ENCODE peak calls at places on chromosomes 2 and 18, in four cellular contexts. S, M, H and W are unnamed samples.

GRCh38 chr2:54871457-54872103 is 148.1 kb downstream of the EML6 start:
- DNase-seq in S (no peak), M (no peak), H (peak; percentile 73), W (no peak)

GRCh38 chr2:162118166-162119031 is 33.6 kb downstream of the GCG start:
- DNase-seq in S (no peak), M (no peak), H (no peak), W (no peak)

GRCh38 chr2:170764880-170765261 is 5.3 kb upstream of the ERICH2 start:
- DNase-seq in S (no peak), M (no peak), H (no peak), W (no peak)

GRCh38 chr2:134137182-134137595 is 116.7 kb upstream of the MGAT5 start:
- DNase-seq in S (no peak), M (no peak), H (no peak), W (no peak)

GRCh38 chr2:241140445-241140840 is 8.8 kb downstream of the PASK start:
- DNase-seq in S (no peak), M (no peak), H (no peak), W (no peak)

GRCh38 chr2:109609352-109610024 is 4.3 kb downstream of the SEPTIN10 start:
- DNase-seq in S (no peak), M (no peak), H (no peak), W (no peak)

GRCh38 chr2:109197491-109198480 is 68.8 kb downstream of the SH3RF3 start:
- DNase-seq in S (no peak), M (no peak), H (no peak), W (no peak)

GRCh38 chr2:74391209-74391579 is 11.1 kb upstream of the DCTN1 start:
- DNase-seq in S (no peak), M (peak; percentile 52), H (no peak), W (peak; percentile 49)

GRCh38 chr2:13542061-13542460 is 825.3 kb downstream of the TRIB2 start:
- DNase-seq in S (no peak), M (no peak), H (no peak), W (no peak)

GRCh38 chr2:241061275-241061674 is 40.8 kb downstream of the MTERF4 start:
- DNase-seq in S (no peak), M (no peak), H (no peak), W (no peak)

GRCh38 chr2:207337234-207338219 is 171.8 kb upstream of the KLF7 start:
- DNase-seq in S (no peak), M (peak; percentile 21), H (no peak), W (peak; percentile 18)

GRCh38 chr18:26159353-26159752 is 25.7 kb downstream of the PSMA8 start:
- DNase-seq in S (no peak), M (no peak), H (no peak), W (peak; percentile 4)

GRCh38 chr2:45992021-45992745 is 305.0 kb upstream of the EPAS1 start:
- DNase-seq in S (peak; percentile 27), M (no peak), H (peak; percentile 95), W (peak; percentile 88)

GRCh38 chr2:95264626-95265025 is 9.6 kb upstream of the PROM2 start:
- DNase-seq in S (no peak), M (no peak), H (no peak), W (no peak)

GRCh38 chr2:141741652-141742051 is 389.2 kb downstream of the LRP1B start:
- DNase-seq in S (no peak), M (no peak), H (no peak), W (no peak)

GRCh38 chr2:69214898-69215297 is 172.1 kb downstream of the GFPT1 start:
- DNase-seq in S (no peak), M (no peak), H (peak; percentile 46), W (no peak)

GRCh38 chr2:215143458-215143857 is 5.0 kb upstream of the ABCA12 start:
- DNase-seq in S (no peak), M (no peak), H (no peak), W (no peak)

GRCh38 chr2:237235383-237236095 is 149.8 kb downstream of the COPS8 start:
- DNase-seq in S (no peak), M (no peak), H (peak; percentile 12), W (no peak)

GRCh38 chr2:217746741-217747287 is 256.0 kb downstream of the TNS1 start:
- DNase-seq in S (peak; percentile 20), M (no peak), H (no peak), W (no peak)

GRCh38 chr18:67519582-67519981 is 3.1 kb upstream of the DSEL start:
- DNase-seq in S (no peak), M (no peak), H (no peak), W (no peak)

GRCh38 chr2:98551316-98551715 is 57.0 kb downstream of the COA5 start:
- DNase-seq in S (no peak), M (no peak), H (no peak), W (no peak)

GRCh38 chr2:95331606-95332005 is 34.5 kb downstream of the KCNIP3 start:
- DNase-seq in S (no peak), M (no peak), H (no peak), W (no peak)

GRCh38 chr18:78241535-78242306 is 737.9 kb upstream of the SALL3 start:
- DNase-seq in S (no peak), M (no peak), H (no peak), W (no peak)

GRCh38 chr18:76688724-76689472 is 133.5 kb upstream of the ZNF236 start:
- DNase-seq in S (no peak), M (no peak), H (no peak), W (no peak)

GRCh38 chr18:43068781-43069180 is 46.7 kb downstream of the RIT2 start:
- DNase-seq in S (no peak), M (no peak), H (no peak), W (no peak)

GRCh38 chr2:120512321-120512710 is 166.4 kb downstream of the INHBB start:
- DNase-seq in S (no peak), M (no peak), H (no peak), W (no peak)

GRCh38 chr2:73106791-73107190 is 6.0 kb downstream of the RAB11FIP5 start:
- DNase-seq in S (no peak), M (no peak), H (no peak), W (no peak)

GRCh38 chr2:60827369-60827768 is 54.0 kb upstream of the REL start:
- DNase-seq in S (no peak), M (no peak), H (no peak), W (no peak)

GRCh38 chr2:137123241-137123640 is 357.9 kb downstream of the THSD7B start:
- DNase-seq in S (no peak), M (no peak), H (no peak), W (no peak)

GRCh38 chr2:66433945-66434678 is 813 bp upstream of the MEIS1 start:
- DNase-seq in S (peak; percentile 78), M (peak; percentile 42), H (peak; percentile 33), W (peak; percentile 60)

GRCh38 chr2:53725662-53726061 is 41.9 kb upstream of the CHAC2 start:
- DNase-seq in S (no peak), M (no peak), H (no peak), W (no peak)

GRCh38 chr2:191486584-191487320 is 191.2 kb upstream of the NABP1 start:
- DNase-seq in S (no peak), M (no peak), H (no peak), W (no peak)

DNA sequence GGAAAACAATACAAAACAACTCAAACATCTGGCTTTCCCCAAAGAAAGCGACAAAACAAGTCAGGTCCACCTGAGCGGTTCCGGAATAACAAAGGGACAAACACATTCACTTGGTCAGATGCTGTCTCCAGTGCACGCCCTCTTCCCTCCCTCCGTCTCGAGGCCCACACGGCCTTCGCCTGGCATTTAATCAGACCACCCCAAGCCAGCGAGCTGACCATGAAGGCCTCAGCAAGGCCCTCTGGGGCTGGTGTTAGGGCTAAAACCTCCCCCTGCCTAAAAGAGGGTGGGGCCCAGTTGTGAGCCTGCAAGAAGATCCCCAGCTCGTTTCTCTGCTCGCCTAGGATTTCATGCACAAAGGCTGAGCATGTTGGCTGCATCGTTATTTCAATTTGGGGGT is 180.3 kb downstream of the EIPR1 start:
- DNase-seq in S (no peak), M (no peak), H (no peak), W (no peak)
- TF ChIP-seq PHF8 in S (no peak), M (no peak), H (no peak), W (no peak)

GRCh38 chr2:151405376-151405775 is 4.3 kb upstream of the RIF1 start:
- DNase-seq in S (no peak), M (no peak), H (no peak), W (no peak)

GRCh38 chr2:151409601-151410484 is at the start of gene RIF1:
- DNase-seq in S (peak; percentile 90), M (peak; percentile 90), H (peak; percentile 92), W (peak; percentile 97)

GRCh38 chr2:151408788-151409600 is 708 bp upstream of the RIF1 start:
- DNase-seq in S (peak; percentile 68), M (no peak), H (no peak), W (no peak)

GRCh38 chr2:151407281-151407680 is 2.4 kb upstream of the RIF1 start:
- DNase-seq in S (no peak), M (no peak), H (no peak), W (no peak)

GRCh38 chr2:151410485-151410833 is 757 bp downstream of the RIF1 start:
- DNase-seq in S (no peak), M (no peak), H (peak; percentile 50), W (peak; percentile 40)
- TF ChIP-seq MAFK in S (no peak), M (no peak), H (no peak), W (no peak)

GRCh38 chr2:10680214-10680613 is 9.6 kb downstream of the NOL10 start:
- DNase-seq in S (no peak), M (no peak), H (no peak), W (no peak)
- TF ChIP-seq PHF8 in S (no peak), M (no peak), H (no peak), W (no peak)

DNA sequence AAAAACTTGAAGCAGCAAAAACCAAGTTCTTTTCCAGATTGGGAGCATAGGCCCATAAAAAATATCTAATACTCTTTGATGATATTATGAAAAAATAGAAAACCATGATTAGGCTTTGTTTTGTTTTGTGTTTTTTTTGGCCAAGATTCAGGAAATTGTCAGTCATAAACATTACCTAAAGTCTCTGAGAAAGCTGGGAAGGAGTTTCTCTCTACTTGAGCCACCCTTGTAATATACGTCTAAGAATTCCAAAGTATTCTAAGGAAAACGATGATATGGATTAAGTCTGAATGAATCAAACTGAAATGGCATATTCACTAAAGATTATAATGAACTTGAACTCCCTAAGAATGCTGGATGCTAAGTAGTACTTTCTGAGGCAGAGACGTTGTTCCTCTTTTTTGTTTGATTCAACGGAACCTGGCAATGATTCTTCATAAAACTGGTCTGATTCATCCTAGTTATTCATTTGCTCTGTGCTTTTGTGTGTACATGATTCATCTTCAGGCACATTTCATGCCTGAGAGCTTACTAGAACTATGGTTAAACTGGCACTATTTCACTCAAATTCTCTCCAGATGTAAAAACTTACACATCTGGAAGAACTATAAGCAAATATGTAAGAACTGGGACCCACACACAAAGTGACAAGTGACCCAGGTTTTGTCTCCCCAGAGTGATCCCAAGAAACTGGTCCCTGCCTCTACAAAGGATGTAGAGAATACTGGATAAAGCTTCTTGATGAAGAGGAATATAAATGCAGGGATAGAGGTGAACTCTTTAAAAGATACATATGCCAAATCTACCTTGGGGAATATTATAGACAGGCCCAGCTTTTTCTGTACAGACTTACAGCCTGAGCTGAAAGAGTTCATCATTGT is 159.7 kb downstream of the DOCK10 start:
- DNase-seq in S (no peak), M (no peak), H (no peak), W (peak; percentile 70)
- TF ChIP-seq MAFK in S (no peak), M (no peak), H (no peak), W (no peak)

GRCh38 chr2:151009437-151010175 is 252.1 kb downstream of the RBM43 start:
- DNase-seq in S (no peak), M (no peak), H (no peak), W (no peak)

GRCh38 chr2:151007365-151007764 is 254.3 kb downstream of the RBM43 start:
- DNase-seq in S (no peak), M (no peak), H (no peak), W (no peak)
- TF ChIP-seq PHF8 in S (no peak), M (no peak), H (no peak), W (no peak)